ENCODE peak calls at places on chromosomes 6 and 20, in ten cellular contexts. N is hepatocyte, A is cardiac fibroblast, Q is heart right ventricle, R is right lobe of liver, E is astrocyte of the cerebellum, K is ovary, V is fibroblast of mammary gland, C is upper lobe of right lung, T is neural progenitor cell. F is an unnamed sample.

GRCh38 chr6:7742214-7742613 is 16.3 kb downstream of the BMP6 start:
- DNase-seq in N (no peak), A (no peak), Q (no peak), R (no peak), E (no peak), K (no peak), V (no peak), C (no peak), T (no peak), F (peak)

GRCh38 chr20:9422335-9422734 is 92.1 kb upstream of the LAMP5 start:
- DNase-seq in N (no peak), A (no peak), Q (no peak), R (no peak), E (no peak), K (no peak), V (no peak), C (no peak), T (no peak), F (no peak)

GRCh38 chr6:81561071-81561564 is 191.4 kb downstream of the TENT5A start:
- DNase-seq in N (peak), A (no peak), Q (no peak), R (no peak), E (no peak), K (no peak), V (no peak), C (no peak), T (no peak), F (no peak)

GRCh38 chr6:45812937-45813336 is 202.7 kb downstream of the CLIC5 start:
- DNase-seq in N (no peak), A (peak), Q (no peak), R (no peak), E (peak), K (no peak), V (no peak), C (no peak), T (peak), F (no peak)

GRCh38 chr20:58195047-58195446 is 33.4 kb downstream of the ANKRD60 start:
- DNase-seq in N (no peak), A (no peak), Q (no peak), R (no peak), E (no peak), K (no peak), V (no peak), C (no peak), T (no peak), F (no peak)

GRCh38 chr6:122752493-122752892 is 27.0 kb upstream of the FABP7 start:
- DNase-seq in N (no peak), A (no peak), Q (no peak), R (no peak), E (no peak), K (no peak), V (no peak), C (no peak), T (no peak), F (no peak)

GRCh38 chr6:12584631-12585405 is 131.7 kb upstream of the PHACTR1 start:
- DNase-seq in N (no peak), A (peak), Q (no peak), R (no peak), E (no peak), K (no peak), V (no peak), C (no peak), T (no peak), F (peak)

GRCh38 chr6:125014157-125014957 is 52.1 kb downstream of the RNF217 start:
- DNase-seq in N (no peak), A (peak), Q (no peak), R (no peak), E (no peak), K (no peak), V (peak), C (no peak), T (no peak), F (peak)

GRCh38 chr6:118501816-118502568 is 46.1 kb upstream of the PLN start:
- DNase-seq in N (peak), A (no peak), Q (no peak), R (no peak), E (no peak), K (no peak), V (peak), C (no peak), T (no peak), F (no peak)

GRCh38 chr20:8231038-8231437 is 99.0 kb downstream of the PLCB1 start:
- DNase-seq in N (no peak), A (no peak), Q (no peak), R (no peak), E (no peak), K (no peak), V (no peak), C (no peak), T (no peak), F (no peak)

GRCh38 chr20:21702553-21703467 is 2.7 kb upstream of the PAX1 start:
- DNase-seq in N (peak), A (peak), Q (peak), R (peak), E (no peak), K (no peak), V (peak), C (peak), T (peak), F (no peak)

GRCh38 chr6:131937703-131938631 is 13.2 kb downstream of the CCN2 start:
- DNase-seq in N (no peak), A (peak), Q (no peak), R (peak), E (no peak), K (no peak), V (peak), C (no peak), T (no peak), F (peak)

GRCh38 chr6:37324131-37325033 is 29.4 kb upstream of the RNF8 start:
- DNase-seq in N (no peak), A (peak), Q (no peak), R (no peak), E (no peak), K (no peak), V (peak), C (no peak), T (no peak), F (peak)

GRCh38 chr20:52361650-52362049 is 170.1 kb upstream of the ZFP64 start:
- DNase-seq in N (no peak), A (no peak), Q (no peak), R (peak), E (no peak), K (no peak), V (no peak), C (no peak), T (no peak), F (no peak)

GRCh38 chr6:43308101-43308989 is at the start of gene CRIP3:
- DNase-seq in N (peak), A (peak), Q (peak), R (peak), E (no peak), K (peak), V (peak), C (no peak), T (peak), F (peak)

GRCh38 chr20:42749548-42749947 is 440.2 kb downstream of the PTPRT start:
- DNase-seq in N (peak), A (no peak), Q (no peak), R (no peak), E (no peak), K (no peak), V (no peak), C (no peak), T (no peak), F (no peak)

GRCh38 chr6:114342826-114343781 is at the start of gene HS3ST5:
- DNase-seq in N (peak), A (peak), Q (peak), R (peak), E (peak), K (no peak), V (peak), C (peak), T (peak), F (peak)

GRCh38 chr20:44092551-44093248 is 94.3 kb downstream of the JPH2 start:
- DNase-seq in N (peak), A (peak), Q (no peak), R (no peak), E (peak), K (no peak), V (peak), C (no peak), T (peak), F (peak)

GRCh38 chr20:15100506-15101160 is 763.2 kb upstream of the FLRT3 start:
- DNase-seq in N (no peak), A (no peak), Q (no peak), R (no peak), E (no peak), K (no peak), V (peak), C (no peak), T (no peak), F (peak)

GRCh38 chr6:104887350-104887749 is 27.6 kb upstream of the HACE1 start:
- DNase-seq in N (peak), A (peak), Q (no peak), R (no peak), E (peak), K (no peak), V (peak), C (no peak), T (peak), F (peak)

GRCh38 chr6:89475106-89475505 is 42.2 kb downstream of the ANKRD6 start:
- DNase-seq in N (no peak), A (peak), Q (no peak), R (no peak), E (no peak), K (no peak), V (peak), C (no peak), T (no peak), F (peak)

GRCh38 chr6:163707385-163708355 is 293.2 kb downstream of the QKI start:
- DNase-seq in N (no peak), A (no peak), Q (no peak), R (no peak), E (no peak), K (no peak), V (peak), C (peak), T (no peak), F (no peak)

GRCh38 chr6:147506704-147507114 is 1.8 kb upstream of the SAMD5 start:
- DNase-seq in N (peak), A (peak), Q (peak), R (peak), E (no peak), K (peak), V (peak), C (peak), T (peak), F (peak)

GRCh38 chr6:37338745-37339255 is 15.0 kb upstream of the RNF8 start:
- DNase-seq in N (no peak), A (no peak), Q (no peak), R (no peak), E (no peak), K (no peak), V (no peak), C (no peak), T (no peak), F (no peak)

GRCh38 chr20:3786126-3786484 is 435 bp downstream of the CENPB start:
- DNase-seq in N (peak), A (peak), Q (peak), R (peak), E (no peak), K (peak), V (peak), C (peak), T (peak), F (peak)

GRCh38 chr6:14883921-14884320 is 361.9 kb upstream of the JARID2 start:
- DNase-seq in N (no peak), A (no peak), Q (no peak), R (no peak), E (no peak), K (no peak), V (peak), C (no peak), T (peak), F (no peak)

GRCh38 chr6:24854077-24854670 is 55.5 kb upstream of the ARMH2 start:
- DNase-seq in N (no peak), A (no peak), Q (no peak), R (no peak), E (no peak), K (no peak), V (no peak), C (no peak), T (no peak), F (peak)

GRCh38 chr20:24910461-24910860 is 38.6 kb upstream of the CST7 start:
- DNase-seq in N (no peak), A (no peak), Q (no peak), R (no peak), E (no peak), K (no peak), V (no peak), C (peak), T (no peak), F (no peak)

GRCh38 chr6:38080889-38081288 is 261.4 kb downstream of the ZFAND3 start:
- DNase-seq in N (peak), A (peak), Q (no peak), R (no peak), E (no peak), K (no peak), V (no peak), C (no peak), T (no peak), F (peak)

GRCh38 chr6:80720824-80721223 is 614.4 kb downstream of the BCKDHB start:
- DNase-seq in N (no peak), A (no peak), Q (no peak), R (no peak), E (no peak), K (no peak), V (no peak), C (no peak), T (no peak), F (no peak)

GRCh38 chr6:112947507-112947906 is 600.4 kb downstream of the RFPL4B start:
- DNase-seq in N (no peak), A (no peak), Q (no peak), R (no peak), E (no peak), K (no peak), V (no peak), C (no peak), T (no peak), F (no peak)

GRCh38 chr6:16760536-16761468 is at the start of gene ATXN1:
- DNase-seq in N (peak), A (peak), Q (peak), R (peak), E (no peak), K (peak), V (peak), C (peak), T (peak), F (peak)

GRCh38 chr6:155256122-155256795 is 7.6 kb upstream of the CLDN20 start:
- DNase-seq in N (no peak), A (no peak), Q (peak), R (no peak), E (no peak), K (no peak), V (no peak), C (no peak), T (no peak), F (no peak)

GRCh38 chr6:10478187-10479040 is 42.7 kb upstream of the GCNT2 start:
- DNase-seq in N (peak), A (peak), Q (no peak), R (no peak), E (peak), K (no peak), V (peak), C (no peak), T (peak), F (peak)

GRCh38 chr20:10644458-10645204 is 29.2 kb downstream of the JAG1 start:
- DNase-seq in N (no peak), A (no peak), Q (no peak), R (no peak), E (no peak), K (no peak), V (no peak), C (no peak), T (no peak), F (no peak)

GRCh38 chr6:100464910-100465700 is at the start of gene SIM1:
- DNase-seq in N (peak), A (peak), Q (peak), R (peak), E (peak), K (no peak), V (peak), C (no peak), T (peak), F (peak)

GRCh38 chr20:48302844-48303552 is 517.7 kb upstream of the SULF2 start:
- DNase-seq in N (no peak), A (no peak), Q (no peak), R (no peak), E (no peak), K (no peak), V (no peak), C (no peak), T (no peak), F (no peak)

GRCh38 chr20:50546729-50547314 is 36.6 kb downstream of the PTPN1 start:
- DNase-seq in N (no peak), A (no peak), Q (no peak), R (no peak), E (no peak), K (no peak), V (no peak), C (no peak), T (no peak), F (no peak)

GRCh38 chr20:25057234-25058050 is 497 bp downstream of the ACSS1 start:
- DNase-seq in N (peak), A (peak), Q (peak), R (peak), E (no peak), K (peak), V (no peak), C (peak), T (peak), F (peak)

GRCh38 chr20:41314386-41314785 is 3.1 kb downstream of the ZHX3 start:
- DNase-seq in N (no peak), A (no peak), Q (no peak), R (no peak), E (no peak), K (no peak), V (peak), C (no peak), T (no peak), F (no peak)

GRCh38 chr20:41318271-41318649 is 729 bp upstream of the ZHX3 start:
- DNase-seq in N (peak), A (no peak), Q (no peak), R (no peak), E (no peak), K (no peak), V (no peak), C (no peak), T (no peak), F (peak)

GRCh38 chr20:41316602-41317535 is 662 bp downstream of the ZHX3 start:
- DNase-seq in N (peak), A (peak), Q (peak), R (peak), E (peak), K (peak), V (peak), C (peak), T (peak), F (peak)

GRCh38 chr20:41317536-41318270 is at the start of gene ZHX3:
- DNase-seq in N (peak), A (peak), Q (peak), R (peak), E (peak), K (peak), V (peak), C (peak), T (peak), F (peak)

GRCh38 chr20:41316009-41316408 is 1.5 kb downstream of the ZHX3 start:
- DNase-seq in N (no peak), A (peak), Q (no peak), R (no peak), E (no peak), K (no peak), V (no peak), C (no peak), T (no peak), F (no peak)
- H3K4me3 ChIP-seq in N (peak), A (peak), Q (peak), R (peak), E (peak), K (peak), V (peak), C (peak), T (no peak), F (peak)

GRCh38 chr20:295804-296203 is 1.6 kb upstream of the ZCCHC3 start:
- DNase-seq in N (no peak), A (no peak), Q (no peak), R (no peak), E (no peak), K (no peak), V (no peak), C (no peak), T (no peak), F (no peak)

GRCh38 chr20:300345-300744 is 3.0 kb downstream of the ZCCHC3 start:
- DNase-seq in N (no peak), A (no peak), Q (no peak), R (no peak), E (no peak), K (no peak), V (no peak), C (no peak), T (no peak), F (no peak)

GRCh38 chr20:298755-299391 is 1.5 kb downstream of the ZCCHC3 start:
- DNase-seq in N (no peak), A (no peak), Q (no peak), R (no peak), E (no peak), K (no peak), V (no peak), C (no peak), T (no peak), F (no peak)

GRCh38 chr20:297098-297924 is at the start of gene ZCCHC3:
- DNase-seq in N (peak), A (peak), Q (peak), R (peak), E (peak), K (peak), V (peak), C (peak), T (peak), F (peak)

GRCh38 chr20:297925-298754 is 770 bp downstream of the ZCCHC3 start:
- DNase-seq in N (peak), A (peak), Q (peak), R (peak), E (no peak), K (peak), V (peak), C (peak), T (peak), F (peak)
- TF ChIP-seq CTCF in N (no peak), A (no peak), Q (no peak), R (no peak), E (no peak), K (no peak), V (no peak), C (no peak), T (no peak), F (no peak)

GRCh38 chr20:36469973-36470372 is 71.3 kb upstream of the MYL9 start:
- DNase-seq in N (no peak), A (no peak), Q (no peak), R (no peak), E (no peak), K (no peak), V (no peak), C (no peak), T (no peak), F (no peak)

GRCh38 chr20:36472656-36473071 is 68.7 kb upstream of the MYL9 start:
- DNase-seq in N (peak), A (no peak), Q (peak), R (peak), E (no peak), K (peak), V (no peak), C (peak), T (peak), F (peak)

GRCh38 chr20:36471885-36472642 is 69.3 kb upstream of the MYL9 start:
- DNase-seq in N (no peak), A (no peak), Q (no peak), R (no peak), E (no peak), K (no peak), V (no peak), C (no peak), T (no peak), F (no peak)

GRCh38 chr20:36468149-36469000 is 72.9 kb upstream of the MYL9 start:
- DNase-seq in N (peak), A (no peak), Q (no peak), R (peak), E (no peak), K (no peak), V (no peak), C (no peak), T (no peak), F (no peak)

GRCh38 chr20:36470482-36471062 is 70.7 kb upstream of the MYL9 start:
- DNase-seq in N (no peak), A (no peak), Q (no peak), R (no peak), E (no peak), K (no peak), V (no peak), C (no peak), T (no peak), F (no peak)
- H3K4me3 ChIP-seq in N (no peak), A (no peak), Q (no peak), R (no peak), E (no peak), K (no peak), V (no peak), C (no peak), T (no peak), F (no peak)

GRCh38 chr20:1322511-1323245 is 6.3 kb downstream of the SDCBP2 start:
- DNase-seq in N (peak), A (peak), Q (no peak), R (no peak), E (peak), K (peak), V (peak), C (peak), T (no peak), F (peak)
- TF ChIP-seq CTCF in N (no peak), A (no peak), Q (no peak), R (no peak), E (no peak), K (no peak), V (no peak), C (no peak), T (no peak), F (no peak)